ENCODE peak calls at places on chromosome 2, in four cellular contexts. R is GM12891; Q is stimulated activated naive B cell treated with anti-CD40 and anti-IgM and Interleukin-4, amounts not matched to agents 10 μg/mL and 1 μg/mL and 100 μg/mL, for 72 hours; C is hepatic stellate cell. L is an unnamed sample.

GRCh38 chr2:232798156-232798555 is 21.8 kb upstream of the KCNJ13 start:
- DNase-seq in R (no peak), Q (no peak), C (no peak), L (no peak)

GRCh38 chr2:188243381-188243780 is 48.3 kb upstream of the GULP1 start:
- DNase-seq in R (no peak), Q (no peak), C (no peak), L (no peak)

GRCh38 chr2:53231908-53232307 is 535.7 kb upstream of the CHAC2 start:
- DNase-seq in R (no peak), Q (no peak), C (no peak), L (no peak)

GRCh38 chr2:3637311-3637675 is 20.7 kb upstream of the ALLC start:
- DNase-seq in R (no peak), Q (no peak), C (no peak), L (no peak)

GRCh38 chr2:27689424-27689823 is 25.7 kb downstream of the SLC4A1AP start:
- DNase-seq in R (no peak), Q (no peak), C (no peak), L (no peak)

GRCh38 chr2:226798422-226799210 is 1.0 kb downstream of the IRS1 start:
- DNase-seq in R (peak), Q (peak), C (no peak), L (peak)

GRCh38 chr2:156385242-156385641 is 50.9 kb upstream of the GPD2 start:
- DNase-seq in R (no peak), Q (no peak), C (no peak), L (no peak)

GRCh38 chr2:186891219-186891621 is 42.2 kb upstream of the ZSWIM2 start:
- DNase-seq in R (no peak), Q (no peak), C (no peak), L (peak)

GRCh38 chr2:181891258-181891965 is at the start of gene ITPRID2:
- DNase-seq in R (peak), Q (peak), C (peak), L (peak)